ENCODE peak calls at places on chromosomes 16 and 17, in ten cellular contexts. L is keratinocyte, Z is mesothelial cell of epicardium, Q is A549, N is transverse colon, I is fibroblast of the aortic adventitia, R is kidney, X is left ventricle myocardium inferior, C is fibroblast of pulmonary artery, W is tibial nerve. F is an unnamed sample.

GRCh38 chr17:56798916-56799315 is 34.8 kb downstream of the C17orf67 start:
- DNase-seq in N (no peak), C (peak), W (no peak), Q (no peak), R (no peak), Z (no peak), L (no peak), I (no peak), X (no peak), F (peak)

GRCh38 chr17:7440113-7440822 is 956 bp downstream of the FGF11 start:
- DNase-seq in L (no peak), C (no peak), I (peak), Q (peak), R (peak), X (peak), Z (no peak), W (no peak), N (peak), F (no peak)

GRCh38 chr17:79800325-79801155 is 3.7 kb upstream of the CBX8 start:
- DNase-seq in N (peak), C (peak), I (peak), W (no peak), Z (no peak), X (no peak), L (no peak), Q (no peak), R (peak), F (peak)

GRCh38 chr17:69916761-69917160 is 158.3 kb upstream of the KCNJ16 start:
- DNase-seq in R (no peak), W (no peak), Q (no peak), L (no peak), X (no peak), C (no peak), I (no peak), Z (no peak), N (no peak), F (no peak)

GRCh38 chr17:8623591-8623990 is 6.9 kb downstream of the MYH10 start:
- DNase-seq in Z (no peak), W (no peak), Q (no peak), C (peak), I (peak), N (no peak), X (no peak), L (no peak), R (no peak), F (peak)

GRCh38 chr17:12342609-12343248 is 322.1 kb downstream of the MAP2K4 start:
- DNase-seq in L (no peak), Q (peak), N (peak), Z (no peak), R (peak), W (no peak), X (no peak), C (peak), I (peak), F (peak)

GRCh38 chr17:40191237-40192208 is 14.3 kb downstream of the RAPGEFL1 start:
- DNase-seq in L (no peak), X (peak), Z (no peak), I (peak), N (peak), R (peak), W (peak), Q (peak), C (peak), F (peak)

GRCh38 chr17:47620503-47621245 is 29.0 kb upstream of the KPNB1 start:
- DNase-seq in X (no peak), I (no peak), C (no peak), L (peak), W (no peak), N (no peak), Z (no peak), Q (no peak), R (no peak), F (no peak)

GRCh38 chr17:7586673-7587419 is 3.0 kb downstream of the SOX15 start:
- DNase-seq in R (peak), W (no peak), Z (no peak), C (no peak), N (peak), X (no peak), Q (peak), L (no peak), I (no peak), F (no peak)

GRCh38 chr17:57809879-57810278 is 40.0 kb downstream of the MRPS23 start:
- DNase-seq in X (no peak), N (no peak), I (no peak), R (no peak), Z (no peak), C (no peak), L (no peak), Q (no peak), W (no peak), F (no peak)

GRCh38 chr17:57811633-57812280 is 38.1 kb downstream of the MRPS23 start:
- DNase-seq in R (no peak), X (no peak), Q (no peak), Z (no peak), L (no peak), C (no peak), N (no peak), I (no peak), W (no peak), F (no peak)

GRCh38 chr17:57808882-57809281 is 41.0 kb downstream of the MRPS23 start:
- DNase-seq in R (no peak), Q (no peak), I (no peak), C (no peak), Z (no peak), X (no peak), N (no peak), L (no peak), W (no peak), F (no peak)

GRCh38 chr17:57806083-57806830 is 43.6 kb downstream of the MRPS23 start:
- DNase-seq in Q (no peak), R (no peak), X (no peak), C (no peak), N (no peak), W (no peak), L (no peak), Z (no peak), I (no peak), F (no peak)

DNA sequence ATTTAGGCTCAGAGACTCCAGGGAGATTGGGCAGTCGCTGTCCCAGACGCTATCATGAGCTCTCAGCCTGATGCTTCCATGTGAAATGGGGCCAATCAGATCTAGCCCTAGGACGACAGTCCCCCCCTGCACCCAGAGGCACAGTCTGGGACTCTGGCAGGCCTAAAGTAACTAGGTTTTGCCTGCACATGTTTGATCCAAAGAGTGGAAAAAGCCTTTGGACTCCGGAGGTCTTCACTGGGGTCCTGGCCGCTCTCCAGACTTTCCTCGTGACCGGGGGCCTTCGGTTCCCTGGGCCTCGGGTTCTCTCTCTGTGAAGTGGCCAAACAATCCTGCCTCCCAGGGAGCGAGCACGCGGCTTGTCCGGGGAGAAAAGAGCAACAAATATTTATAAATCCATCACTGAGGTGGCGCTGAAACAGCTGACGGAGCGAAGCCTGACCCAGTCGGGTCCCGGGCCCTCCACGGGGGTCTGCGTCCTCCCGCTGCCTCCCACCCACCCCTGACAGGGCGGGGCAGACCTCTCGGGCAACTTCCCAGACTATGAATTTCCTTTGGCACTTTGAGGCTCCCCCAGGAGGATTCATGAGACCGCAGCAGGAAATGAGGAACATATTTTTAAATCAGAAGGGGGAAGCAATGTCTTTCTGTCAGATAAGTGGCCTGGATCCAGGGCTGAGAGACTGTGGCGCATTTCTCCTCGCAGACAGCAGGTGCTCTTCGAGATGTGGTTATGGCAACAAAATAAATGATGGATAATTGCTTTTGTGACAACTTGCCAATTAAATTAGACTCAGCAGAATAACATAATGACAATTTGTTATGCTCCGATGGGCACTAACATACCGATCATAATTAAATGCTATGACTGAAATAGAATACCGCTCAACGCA is 38.9 kb downstream of the MRPS23 start:
- DNase-seq in Z (peak), C (peak), N (peak), R (peak), Q (no peak), L (no peak), I (peak), W (no peak), X (peak), F (peak)
- TF ChIP-seq CTCF in Z (no peak), C (no peak), N (no peak), R (no peak), Q (no peak), L (no peak), I (peak), W (no peak), X (no peak), F (no peak)

GRCh38 chr16:85348065-85348840 is 236.0 kb upstream of the CIBAR2 start:
- DNase-seq in Q (no peak), R (no peak), X (no peak), Z (no peak), L (no peak), W (no peak), C (no peak), N (no peak), I (no peak), F (no peak)

GRCh38 chr16:85348921-85349334 is 236.7 kb upstream of the CIBAR2 start:
- DNase-seq in N (no peak), Z (no peak), I (no peak), R (peak), W (no peak), Q (no peak), X (no peak), C (no peak), L (no peak), F (no peak)

GRCh38 chr16:85346404-85347212 is 234.3 kb upstream of the CIBAR2 start:
- DNase-seq in L (no peak), C (no peak), I (no peak), Z (no peak), R (no peak), W (no peak), N (no peak), X (no peak), Q (no peak), F (no peak)

GRCh38 chr16:85345129-85345639 is 232.9 kb upstream of the CIBAR2 start:
- DNase-seq in R (no peak), I (no peak), N (no peak), Q (no peak), L (no peak), C (no peak), W (no peak), Z (no peak), X (no peak), F (no peak)

DNA sequence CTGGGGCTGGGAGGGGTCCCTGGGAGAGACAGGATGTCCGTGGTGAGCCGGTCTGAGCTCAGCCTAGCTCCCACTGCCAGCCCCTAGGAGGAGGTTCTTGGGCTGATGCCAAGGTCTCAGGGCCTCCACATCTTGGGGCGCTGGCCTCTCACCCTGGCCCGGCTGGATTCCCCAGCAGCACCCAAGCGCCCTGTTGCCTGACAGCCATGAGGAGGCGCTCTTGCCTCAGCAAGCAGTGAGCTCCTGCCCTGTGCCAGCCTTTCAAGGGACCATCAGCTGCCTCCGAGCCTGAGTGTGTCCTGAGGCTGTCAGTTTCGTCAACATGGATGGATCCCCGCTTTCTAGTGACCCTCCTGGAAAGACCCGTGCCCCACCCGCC is 234.9 kb upstream of the CIBAR2 start:
- DNase-seq in L (no peak), Z (no peak), W (no peak), X (no peak), R (peak), I (no peak), C (peak), Q (peak), N (no peak), F (peak)
- TF ChIP-seq CTCF in L (peak), Z (peak), W (no peak), X (peak), R (peak), I (peak), C (peak), Q (peak), N (peak), F (peak)

GRCh38 chr17:38572665-38573365 is 32.9 kb downstream of the SRCIN1 start:
- DNase-seq in X (no peak), C (no peak), L (no peak), N (no peak), Q (peak), W (no peak), R (peak), Z (no peak), I (no peak), F (no peak)
- TF ChIP-seq CTCF in X (no peak), C (no peak), L (no peak), N (no peak), Q (no peak), W (no peak), R (no peak), Z (no peak), I (no peak), F (no peak)

DNA sequence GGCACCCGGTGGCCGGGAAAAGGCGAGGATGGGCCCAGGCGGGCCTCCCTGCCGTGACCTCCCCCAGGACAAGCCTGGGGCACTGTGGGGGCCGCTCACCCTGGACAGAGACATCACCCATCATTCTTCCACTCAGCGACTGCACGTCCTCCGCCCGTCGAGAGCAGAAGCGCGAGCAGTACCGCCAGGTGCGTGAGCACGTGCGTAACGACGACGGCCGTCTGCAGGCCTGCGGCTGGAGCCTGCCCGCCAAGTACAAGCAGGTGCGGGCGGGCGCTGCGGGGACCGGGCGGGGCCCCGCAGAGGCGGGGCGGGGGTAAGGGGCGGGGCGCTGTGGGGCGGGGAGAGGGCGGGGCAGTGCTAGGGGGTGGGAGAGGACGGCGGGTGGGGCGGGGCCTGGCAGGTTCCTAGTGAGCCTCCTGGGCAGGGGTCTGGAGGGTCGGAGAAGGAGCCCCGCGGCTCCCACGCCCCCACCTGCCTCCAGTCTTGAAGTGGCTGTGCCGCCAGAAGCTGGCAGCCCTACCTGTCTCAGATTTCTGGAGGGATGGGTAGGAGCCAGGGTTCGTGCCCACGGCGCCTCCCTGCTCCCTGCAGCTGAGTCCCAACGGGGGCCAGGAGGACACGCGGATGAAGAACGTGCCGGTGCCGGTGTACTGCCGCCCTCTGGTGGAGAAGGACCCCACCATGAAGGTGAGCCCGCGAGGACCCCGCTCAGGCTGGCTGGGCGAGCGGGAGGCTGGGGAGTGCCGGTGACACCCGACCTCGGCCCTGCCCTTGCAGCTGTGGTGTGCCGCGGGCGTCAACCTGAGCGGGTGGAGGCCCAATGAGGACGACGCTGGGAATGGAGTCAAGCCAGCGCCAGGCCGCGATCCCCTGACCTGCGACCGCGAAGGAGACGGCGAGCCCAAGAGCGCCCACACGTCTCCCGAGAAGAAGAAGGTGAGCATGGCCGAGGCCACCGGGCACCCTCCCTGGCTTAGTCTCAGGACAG is 7.5 kb downstream of the NME3 start:
- DNase-seq in L (no peak), Q (peak), R (no peak), X (no peak), Z (no peak), I (no peak), N (no peak), W (no peak), C (no peak), F (no peak)
- TF ChIP-seq CTCF in L (peak), Q (peak), R (no peak), X (peak), Z (peak), I (peak), N (no peak), W (peak), C (peak), F (peak)

GRCh38 chr17:10697092-10698081 is at the start of the genes ADPRM and SCO1:
- DNase-seq in N (peak), Z (peak), R (peak), Q (peak), L (peak), X (peak), W (peak), I (peak), C (peak), F (peak)
- TF ChIP-seq CTCF in N (peak), Z (no peak), R (peak), Q (peak), L (peak), X (peak), W (peak), I (peak), C (peak), F (peak)

GRCh38 chr17:82647593-82648164 is 565 bp downstream of the WDR45B start:
- DNase-seq in I (no peak), Z (no peak), Q (no peak), C (no peak), L (no peak), W (no peak), X (no peak), R (peak), N (peak), F (no peak)

GRCh38 chr17:82649501-82650261 is 1.4 kb upstream of the WDR45B start:
- DNase-seq in N (no peak), R (peak), I (no peak), Z (no peak), L (no peak), C (no peak), W (no peak), X (no peak), Q (no peak), F (no peak)

GRCh38 chr17:82650723-82651122 is 2.5 kb upstream of the WDR45B start:
- DNase-seq in X (no peak), C (no peak), L (no peak), R (peak), Z (no peak), N (no peak), I (no peak), W (no peak), Q (no peak), F (no peak)

GRCh38 chr17:82648165-82648668 is at the start of gene WDR45B:
- DNase-seq in W (peak), Q (peak), N (peak), X (peak), L (peak), I (peak), Z (peak), C (peak), R (peak), F (peak)

GRCh38 chr17:82648761-82649474 is 674 bp upstream of the WDR45B start:
- DNase-seq in L (no peak), N (peak), Z (peak), R (peak), I (no peak), Q (peak), X (peak), C (no peak), W (no peak), F (no peak)
- TF ChIP-seq CTCF in L (no peak), N (no peak), Z (no peak), R (no peak), I (no peak), Q (no peak), X (no peak), C (no peak), W (no peak), F (no peak)

GRCh38 chr16:71479420-71479819 is 9.7 kb downstream of the ZNF19 start:
- DNase-seq in L (no peak), Q (peak), Z (no peak), N (peak), R (no peak), C (peak), X (no peak), I (peak), W (no peak), F (peak)
- TF ChIP-seq CTCF in L (peak), Q (no peak), Z (no peak), N (peak), R (peak), C (peak), X (peak), I (peak), W (no peak), F (peak)

GRCh38 chr16:85526132-85526731 is 86.9 kb upstream of the GSE1 start:
- DNase-seq in X (no peak), C (no peak), I (no peak), Q (no peak), L (no peak), Z (no peak), R (peak), N (no peak), W (no peak), F (no peak)
- TF ChIP-seq CTCF in X (no peak), C (no peak), I (no peak), Q (no peak), L (no peak), Z (no peak), R (no peak), N (no peak), W (no peak), F (no peak)

GRCh38 chr17:61405047-61405685 is 5.5 kb downstream of the TBX2 start:
- DNase-seq in I (no peak), R (peak), Z (no peak), N (no peak), C (no peak), X (no peak), Q (no peak), L (no peak), W (peak), F (no peak)
- TF ChIP-seq CTCF in I (no peak), R (no peak), Z (no peak), N (no peak), C (no peak), X (no peak), Q (no peak), L (no peak), W (no peak), F (no peak)

GRCh38 chr17:33292184-33292980 is 713 bp downstream of the ASIC2 start:
- DNase-seq in N (peak), X (no peak), Q (peak), R (peak), Z (no peak), L (no peak), I (peak), C (peak), W (no peak), F (peak)
- TF ChIP-seq CTCF in N (peak), X (peak), Q (peak), R (no peak), Z (peak), L (peak), I (peak), C (no peak), W (no peak), F (no peak)